ENCODE peak calls at places on chromosomes 5 and 9, in seven cellular contexts. E, X, F, I, H, G and D are unnamed samples.

GRCh38 chr9:128979111-128979510 is 31.6 kb downstream of the NUP188 start:
- DNase-seq in E (no peak), I (no peak), F (no peak), G (no peak), H (no peak), X (no peak), D (no peak)

GRCh38 chr5:5340206-5340729 is 82.2 kb upstream of the ICE1 start:
- DNase-seq in H (peak; percentile 91), X (peak; percentile 37), E (no peak), F (peak; percentile 92), I (peak; percentile 99), G (peak; percentile 68), D (peak; percentile 47)

GRCh38 chr9:93620881-93621820 is 44.8 kb downstream of the PHF2 start:
- DNase-seq in E (no peak), H (no peak), G (no peak), X (no peak), F (no peak), I (no peak), D (no peak)

GRCh38 chr5:8981496-8981895 is 564.4 kb downstream of the SEMA5A start:
- DNase-seq in G (no peak), H (peak; percentile 54), X (no peak), F (peak; percentile 25), E (no peak), I (peak; percentile 29), D (no peak)

GRCh38 chr5:83827111-83827541 is 106.5 kb upstream of the HAPLN1 start:
- DNase-seq in F (peak; percentile 97), X (no peak), G (no peak), H (peak; percentile 94), E (no peak), I (no peak), D (no peak)

GRCh38 chr5:148827723-148828122 is 1.3 kb downstream of the ADRB2 start:
- DNase-seq in F (no peak), H (no peak), E (no peak), I (peak; percentile 31), G (no peak), X (no peak), D (no peak)

GRCh38 chr5:118968925-118969375 is 19.4 kb downstream of the DTWD2 start:
- DNase-seq in E (no peak), F (peak; percentile 10), G (peak; percentile 24), X (no peak), I (no peak), H (peak; percentile 7), D (no peak)

GRCh38 chr5:171783051-171783450 is 2.6 kb upstream of the SMIM23 start:
- DNase-seq in H (peak; percentile 52), G (no peak), X (no peak), E (no peak), F (peak; percentile 54), I (no peak), D (no peak)

GRCh38 chr5:156051972-156052371 is 275.0 kb upstream of the SGCD start:
- DNase-seq in G (no peak), E (no peak), F (no peak), I (no peak), X (no peak), H (no peak), D (peak; percentile 12)

GRCh38 chr5:142250119-142250518 is 74.7 kb downstream of the SPRY4 start:
- DNase-seq in F (no peak), E (no peak), H (no peak), I (no peak), G (no peak), X (no peak), D (no peak)

GRCh38 chr5:179819296-179820126 is 1.2 kb upstream of the SQSTM1 start:
- DNase-seq in X (peak; percentile 56), E (no peak), I (peak; percentile 77), H (peak; percentile 80), G (peak; percentile 74), F (peak; percentile 80), D (no peak)

GRCh38 chr9:15746905-15747304 is 194.1 kb downstream of the CCDC171 start:
- DNase-seq in F (no peak), E (no peak), I (no peak), H (no peak), X (no peak), G (no peak), D (no peak)

GRCh38 chr9:119375892-119376291 is 6.7 kb upstream of the BRINP1 start:
- DNase-seq in I (peak; percentile 10), E (no peak), F (no peak), H (peak; percentile 38), X (peak; percentile 67), G (no peak), D (peak; percentile 25)

GRCh38 chr5:170273968-170274710 is 23.4 kb downstream of the LCP2 start:
- DNase-seq in H (peak; percentile 2), X (peak; percentile 31), E (no peak), G (no peak), I (peak; percentile 18), F (peak; percentile 66), D (no peak)